ENCODE peak calls at places on chromosomes 5 and 9, in nine cellular contexts. C is activated CD4-positive, alpha-beta memory T cell treated with anti-CD3 and anti-CD28 coated beads, Interleukin-2, amount 10 ng/mL, durations not matched to agents 7 days and 5 days; F is GM13976; X is skeletal muscle cell; Y is NCI-H460; G is hippocampal formation; M is fibroblast of gingiva; H is left ventricle myocardium inferior; W is activated T-helper 9 cell treated with anti-CD3 and anti-CD28 coated beads, Interleukin-2, amount 50 U/mL, for 16 hours. V is an unnamed sample.

GRCh38 chr5:135423158-135423925 is 23.8 kb downstream of the DCANP1 start:
- DNase-seq in F (no peak), H (no peak), C (no peak), G (no peak), M (no peak), W (no peak), Y (no peak), X (no peak), V (no peak)

GRCh38 chr5:119049824-119050449 is 20.9 kb upstream of the DMXL1 start:
- DNase-seq in M (peak), C (no peak), Y (no peak), X (no peak), G (no peak), H (no peak), W (no peak), F (no peak), V (no peak)

GRCh38 chr9:127418037-127418471 is 6.1 kb upstream of the ZNF79 start:
- DNase-seq in W (peak), G (no peak), M (no peak), F (peak), X (no peak), Y (no peak), C (peak), H (no peak), V (peak)

GRCh38 chr5:73367650-73368049 is 80.9 kb downstream of the FOXD1 start:
- DNase-seq in F (no peak), M (peak), H (no peak), X (no peak), G (no peak), C (no peak), W (no peak), Y (no peak), V (no peak)

GRCh38 chr5:176658817-176659216 is 11.5 kb downstream of the TSPAN17 start:
- DNase-seq in G (no peak), H (no peak), C (peak), X (peak), M (peak), Y (no peak), W (no peak), F (no peak), V (no peak)

GRCh38 chr5:7813576-7813975 is 37.4 kb downstream of the CFAP90 start:
- DNase-seq in X (no peak), H (no peak), C (no peak), W (no peak), F (no peak), G (no peak), Y (no peak), M (no peak), V (no peak)

GRCh38 chr5:67257500-67257899 is 60.9 kb upstream of the CD180 start:
- DNase-seq in W (no peak), M (no peak), G (no peak), F (no peak), X (no peak), Y (no peak), C (no peak), H (no peak), V (no peak)

GRCh38 chr9:96382175-96382574 is 1.3 kb downstream of the SLC35D2 start:
- DNase-seq in W (no peak), F (no peak), G (no peak), X (no peak), H (no peak), M (no peak), C (no peak), Y (peak), V (no peak)

GRCh38 chr5:83058718-83059117 is 18.5 kb downstream of the TMEM167A start:
- DNase-seq in C (no peak), F (no peak), X (no peak), M (no peak), H (no peak), G (no peak), W (no peak), Y (no peak), V (no peak)

GRCh38 chr9:134236935-134237629 is 72.7 kb upstream of the RNU6ATAC start:
- DNase-seq in G (no peak), W (no peak), M (no peak), H (no peak), C (no peak), Y (no peak), F (no peak), X (no peak), V (no peak)

GRCh38 chr5:11719888-11720481 is 184.3 kb downstream of the CTNND2 start:
- DNase-seq in Y (peak), F (peak), M (no peak), G (peak), X (no peak), H (peak), C (no peak), W (no peak), V (peak)

GRCh38 chr5:35309365-35310130 is 79.3 kb upstream of the PRLR start:
- DNase-seq in Y (no peak), M (no peak), F (no peak), W (no peak), X (no peak), H (no peak), C (no peak), G (no peak), V (no peak)

GRCh38 chr5:123209163-123210013 is 120.3 kb downstream of the PRDM6 start:
- DNase-seq in H (no peak), G (no peak), W (no peak), M (peak), X (peak), Y (peak), F (no peak), C (no peak), V (no peak)

GRCh38 chr9:110531776-110532175 is 47.8 kb downstream of the SVEP1 start:
- DNase-seq in H (no peak), X (no peak), Y (no peak), C (no peak), W (no peak), M (no peak), F (no peak), G (no peak), V (no peak)

GRCh38 chr5:165627548-165628170 is 2122.2 kb downstream of the MAT2B start:
- DNase-seq in X (no peak), M (no peak), C (no peak), Y (no peak), H (no peak), W (no peak), G (no peak), F (no peak), V (no peak)

GRCh38 chr5:106656821-106657220 is 1013.9 kb downstream of the EFNA5 start:
- DNase-seq in H (no peak), W (no peak), C (no peak), F (no peak), G (peak), X (no peak), M (no peak), Y (no peak), V (no peak)

GRCh38 chr9:108439967-108440366 is 415.8 kb downstream of the ACTL7B start:
- DNase-seq in W (no peak), M (peak), Y (peak), C (no peak), G (no peak), F (no peak), H (no peak), X (peak), V (no peak)

GRCh38 chr9:136943291-136944093 is 1.0 kb downstream of the FBXW5 start:
- DNase-seq in H (no peak), G (no peak), M (no peak), W (no peak), Y (no peak), X (no peak), C (peak), F (peak), V (no peak)

GRCh38 chr9:98521141-98521540 is 187.6 kb downstream of the GABBR2 start:
- DNase-seq in H (no peak), F (no peak), W (no peak), C (no peak), X (peak), Y (no peak), G (no peak), M (peak), V (no peak)

GRCh38 chr5:148790545-148791333 is 35.7 kb upstream of the ADRB2 start:
- DNase-seq in F (no peak), Y (no peak), X (no peak), H (no peak), C (no peak), M (no peak), W (no peak), G (no peak), V (no peak)

GRCh38 chr5:1527533-1528205 is 3.9 kb upstream of the LPCAT1 start:
- DNase-seq in G (no peak), M (no peak), H (no peak), Y (no peak), F (no peak), W (no peak), X (no peak), C (no peak), V (peak)

GRCh38 chr5:150618188-150618587 is 22.3 kb upstream of the SYNPO start:
- DNase-seq in H (peak), X (no peak), C (no peak), G (no peak), Y (no peak), F (no peak), W (no peak), M (no peak), V (peak)

GRCh38 chr9:123400926-123401503 is 45.0 kb downstream of the CRB2 start:
- DNase-seq in W (no peak), G (no peak), Y (no peak), C (no peak), X (no peak), F (no peak), H (no peak), M (peak), V (no peak)

GRCh38 chr9:96065482-96066251 is 190.2 kb downstream of the ERCC6L2 start:
- DNase-seq in H (no peak), W (no peak), M (no peak), Y (no peak), C (no peak), F (no peak), G (no peak), X (no peak), V (no peak)

GRCh38 chr5:16582081-16582480 is 34.7 kb downstream of the RETREG1 start:
- DNase-seq in M (no peak), F (no peak), Y (no peak), G (no peak), C (no peak), X (no peak), H (no peak), W (no peak), V (no peak)

GRCh38 chr5:135185461-135186075 is 151.5 kb upstream of the PITX1 start:
- DNase-seq in X (no peak), C (no peak), G (peak), F (no peak), Y (no peak), W (no peak), M (peak), H (no peak), V (no peak)

GRCh38 chr9:136326061-136326776 is 1.1 kb upstream of the GPSM1 start:
- DNase-seq in G (no peak), W (no peak), C (no peak), Y (no peak), F (no peak), M (peak), H (no peak), X (peak), V (peak)